ENCODE peak calls at places on chromosomes 13 and 19, in eight cellular contexts. C is NCI-H2081; P is AG09309; J is stimulated activated CD8-positive, alpha-beta memory T cell treated with anti-CD3 and anti-CD28 coated beads, Interleukin-4, amount 100 ng/mL, for 24 hours; V is caudate nucleus; I is heart right ventricle; U is T-helper 17 cell; M is suprapubic skin. G is an unnamed sample.

GRCh38 chr13:30551194-30551593 is 66.5 kb upstream of the USPL1 start:
- DNase-seq in C (no peak), P (peak), J (no peak), V (no peak), I (no peak), U (no peak), M (no peak), G (no peak)

GRCh38 chr13:64078480-64078936 is 2662.9 kb upstream of the PCDH20 start:
- DNase-seq in C (no peak), P (no peak), J (no peak), V (no peak), I (no peak), U (no peak), M (no peak), G (no peak)

GRCh38 chr19:43777163-43777700 is 3.5 kb downstream of the KCNN4 start:
- DNase-seq in C (no peak), P (no peak), J (no peak), V (no peak), I (no peak), U (no peak), M (no peak), G (no peak)

GRCh38 chr19:35533822-35534521 is 716 bp downstream of the GAPDHS start:
- DNase-seq in C (no peak), P (no peak), J (no peak), V (no peak), I (no peak), U (no peak), M (no peak), G (no peak)

GRCh38 chr13:79541426-79542049 is 60.6 kb downstream of the NDFIP2 start:
- DNase-seq in C (peak), P (peak), J (no peak), V (no peak), I (no peak), U (no peak), M (no peak), G (peak)

GRCh38 chr13:110771194-110771593 is 57.7 kb downstream of the ING1 start:
- DNase-seq in C (no peak), P (no peak), J (no peak), V (no peak), I (no peak), U (no peak), M (no peak), G (no peak)

GRCh38 chr19:31418692-31419430 is 69.6 kb upstream of the TSHZ3 start:
- DNase-seq in C (no peak), P (no peak), J (no peak), V (no peak), I (no peak), U (no peak), M (no peak), G (no peak)

GRCh38 chr13:24506698-24507335 is 5.8 kb downstream of the PARP4 start:
- DNase-seq in C (no peak), P (no peak), J (no peak), V (no peak), I (no peak), U (no peak), M (no peak), G (no peak)

GRCh38 chr13:77136902-77137420 is 110.0 kb upstream of the FBXL3 start:
- DNase-seq in C (no peak), P (no peak), J (no peak), V (no peak), I (no peak), U (no peak), M (no peak), G (no peak)

GRCh38 chr19:14550201-14550754 is 20.9 kb downstream of the TECR start:
- DNase-seq in C (peak), P (no peak), J (no peak), V (no peak), I (no peak), U (no peak), M (no peak), G (no peak)

GRCh38 chr13:51004918-51005460 is 95.4 kb downstream of the RNASEH2B start:
- DNase-seq in C (no peak), P (no peak), J (no peak), V (no peak), I (no peak), U (no peak), M (no peak), G (no peak)

GRCh38 chr13:21583496-21583895 is 20.5 kb downstream of the MICU2 start:
- DNase-seq in C (no peak), P (no peak), J (no peak), V (no peak), I (no peak), U (no peak), M (no peak), G (peak)

GRCh38 chr13:45205124-45205523 is 4.3 kb upstream of the KCTD4 start:
- DNase-seq in C (no peak), P (no peak), J (no peak), V (no peak), I (no peak), U (no peak), M (no peak), G (no peak)

GRCh38 chr13:107992542-107992941 is 222.8 kb downstream of the LIG4 start:
- DNase-seq in C (no peak), P (no peak), J (no peak), V (no peak), I (no peak), U (no peak), M (no peak), G (peak)

GRCh38 chr13:100495455-100495854 is 93.1 kb downstream of the GGACT start:
- DNase-seq in C (peak), P (no peak), J (no peak), V (no peak), I (no peak), U (no peak), M (no peak), G (no peak)

GRCh38 chr19:42284641-42285341 is 15.7 kb downstream of the CIC start:
- DNase-seq in C (no peak), P (no peak), J (no peak), V (no peak), I (peak), U (no peak), M (no peak), G (no peak)

GRCh38 chr19:1661995-1662394 is 9.6 kb upstream of the TCF3 start:
- DNase-seq in C (no peak), P (no peak), J (no peak), V (no peak), I (no peak), U (no peak), M (no peak), G (no peak)

G was measured in epithelial cell of proximal tubule.